ENCODE peak calls at places on chromosomes 4 and X, in six cellular contexts. M is lower leg skin, P is PC-3, B is fibroblast of mammary gland, I is pancreas, U is uterus. Y is an unnamed sample.

GRCh38 chrX:103716967-103717366 is 6.3 kb downstream of the TMEM31 start:
- DNase-seq in U (no peak), P (peak), M (no peak), B (peak), I (no peak), Y (peak)

GRCh38 chr4:149754526-149754925 is 61.1 kb downstream of the IQCM start:
- DNase-seq in U (no peak), P (peak), M (no peak), I (no peak), B (peak), Y (peak)

GRCh38 chrX:76253432-76253831 is 80.6 kb downstream of the PBDC1 start:
- DNase-seq in P (peak), B (peak), I (no peak), M (no peak), U (peak), Y (peak)

GRCh38 chr4:52822583-52823477 is 39.3 kb upstream of the RASL11B start:
- DNase-seq in P (peak), I (no peak), B (peak), M (no peak), U (no peak), Y (peak)

GRCh38 chr4:23770011-23770410 is 119.8 kb downstream of the PPARGC1A start:
- DNase-seq in B (peak), M (no peak), P (no peak), I (no peak), U (no peak), Y (peak)

GRCh38 chr4:174170906-174171305 is 112.6 kb downstream of the FBXO8 start:
- DNase-seq in M (no peak), B (no peak), I (no peak), U (no peak), P (no peak), Y (no peak)

GRCh38 chrX:18166068-18166467 is 54.6 kb downstream of the BEND2 start:
- DNase-seq in P (no peak), U (no peak), M (no peak), B (no peak), I (no peak), Y (no peak)

GRCh38 chr4:153521995-153522799 is 56.0 kb downstream of the TMEM131L start:
- DNase-seq in M (no peak), B (no peak), U (no peak), I (no peak), P (no peak), Y (no peak)

GRCh38 chr4:104128031-104128849 is 366.5 kb downstream of the CXXC4 start:
- DNase-seq in U (no peak), M (no peak), B (no peak), I (no peak), P (peak), Y (no peak)

GRCh38 chr4:20318899-20319291 is 67.2 kb downstream of the SLIT2 start:
- DNase-seq in M (no peak), P (no peak), I (no peak), U (no peak), B (no peak), Y (no peak)

GRCh38 chrX:9538544-9539045 is 73.7 kb downstream of the TBL1X start:
- DNase-seq in P (no peak), B (no peak), I (peak), U (no peak), M (peak), Y (no peak)

GRCh38 chr4:155722816-155723499 is 35.9 kb upstream of the GUCY1B1 start:
- DNase-seq in U (no peak), B (peak), P (peak), I (no peak), M (no peak), Y (peak)

GRCh38 chr4:24778427-24779225 is 16.7 kb upstream of the SOD3 start:
- DNase-seq in I (no peak), M (no peak), B (peak), U (peak), P (no peak), Y (peak)

DNA sequence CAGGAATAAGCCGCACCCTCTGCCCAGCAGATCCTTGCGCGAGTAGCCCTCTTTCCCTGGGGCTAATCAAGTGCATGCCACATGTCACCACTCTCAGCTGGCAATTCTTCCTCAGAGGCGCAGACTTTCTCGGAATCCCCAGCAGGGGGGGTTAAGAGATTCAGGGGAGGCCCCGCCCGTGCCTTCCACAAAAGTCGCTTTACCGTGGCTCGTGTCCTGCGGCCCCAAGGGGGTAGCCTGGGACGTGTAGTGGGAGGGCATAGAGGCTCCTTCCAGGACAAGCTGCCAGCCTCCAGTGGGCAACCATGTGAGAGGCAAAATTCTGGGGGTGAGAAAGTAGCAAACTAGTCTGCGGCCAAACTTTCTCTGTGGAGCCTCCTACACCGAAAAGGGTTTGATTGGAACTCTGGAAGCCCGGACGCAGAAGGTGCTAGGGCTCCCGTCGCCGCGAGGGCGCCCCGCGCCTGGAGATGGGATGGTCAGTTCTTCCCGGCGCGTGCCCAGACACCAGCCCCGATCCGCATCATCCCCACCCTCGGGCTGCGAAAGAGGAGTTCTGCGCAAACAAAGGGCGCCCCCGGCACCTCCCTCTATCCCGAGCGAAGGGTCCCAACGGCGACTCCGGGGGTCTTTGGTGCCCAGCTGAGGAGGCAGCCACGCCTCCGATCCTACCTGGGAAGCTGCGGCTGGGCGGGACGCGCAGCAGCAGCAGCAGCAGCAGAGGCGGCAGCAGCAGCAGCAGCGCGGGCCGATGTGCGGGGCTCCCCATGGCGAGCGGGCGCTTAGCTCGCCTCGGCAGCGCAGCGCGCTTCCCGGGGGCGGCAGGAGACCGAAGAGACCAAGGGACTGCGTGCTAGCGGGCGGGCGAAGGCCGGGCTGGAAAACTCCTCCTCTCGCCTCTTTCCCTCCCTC is at the start of gene SRPX:
- DNase-seq in B (peak), P (peak), M (peak), U (peak), I (peak), Y (peak)
- H3K4me3 ChIP-seq in B (peak), P (peak), M (peak), U (peak), I (peak), Y (peak)

GRCh38 chrX:136166221-136166855 is 19.0 kb downstream of the FHL1 start:
- DNase-seq in U (no peak), B (peak), I (no peak), P (peak), M (no peak), Y (peak)
- TF ChIP-seq CTCF in U (peak), B (peak), I (no peak), P (peak), M (no peak), Y (peak)

DNA sequence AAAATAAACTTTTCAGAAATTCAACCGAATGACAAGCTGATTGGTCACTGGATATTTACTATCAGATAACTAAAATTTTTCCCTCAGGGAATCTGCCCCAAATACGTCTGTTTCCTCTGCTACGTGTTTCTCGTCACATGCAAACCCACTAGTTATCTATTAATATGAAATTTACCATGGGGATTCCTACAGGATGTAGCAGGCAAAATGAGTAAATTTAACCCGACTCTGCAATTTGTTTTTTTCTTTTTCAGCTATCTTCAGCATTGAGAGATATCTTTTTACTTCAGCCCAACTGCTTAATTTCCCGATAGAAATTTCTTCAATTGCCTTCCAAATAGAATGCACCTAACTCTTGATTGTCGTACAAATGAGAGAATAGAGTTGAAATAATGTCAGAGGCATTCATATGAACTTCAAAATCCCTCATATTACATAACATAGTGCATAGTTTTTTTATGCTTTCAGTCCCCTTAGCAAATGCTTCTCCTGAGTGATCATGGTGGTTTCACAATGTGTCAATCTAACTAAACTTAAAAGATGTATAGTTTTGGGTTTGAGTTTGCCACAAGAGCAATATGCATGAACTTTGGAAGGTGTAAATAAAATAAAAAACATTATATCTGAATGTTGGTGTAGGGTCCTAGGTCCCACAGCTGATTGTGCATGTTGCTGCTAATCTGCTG is 913.1 kb upstream of the GRIA3 start:
- DNase-seq in P (no peak), M (no peak), U (no peak), I (no peak), B (no peak), Y (no peak)
- H3K4me3 ChIP-seq in P (no peak), M (no peak), U (no peak), I (no peak), B (no peak), Y (no peak)

DNA sequence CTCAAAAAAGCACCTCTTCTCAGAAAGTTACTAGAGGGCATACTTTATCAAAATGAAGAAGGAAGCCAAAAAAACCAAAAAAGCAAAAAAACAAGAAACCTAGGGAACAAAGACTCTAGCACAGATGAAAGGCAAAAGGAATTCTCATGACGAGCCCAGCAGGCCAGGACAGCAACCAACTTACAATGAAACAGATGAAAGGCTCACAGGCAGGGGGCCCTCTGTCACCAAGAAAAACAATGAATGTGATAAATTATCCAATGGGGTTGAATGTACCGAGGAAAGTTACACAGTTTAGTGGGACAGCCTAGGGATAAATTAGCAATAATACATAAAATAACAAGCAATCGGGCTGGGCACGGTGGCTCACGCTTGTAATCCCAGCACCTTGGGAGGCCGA is 79.0 kb downstream of the GPR82 start:
- DNase-seq in M (no peak), P (no peak), B (no peak), I (no peak), U (no peak), Y (no peak)
- TF ChIP-seq CTCF in M (no peak), P (peak), B (peak), I (no peak), U (no peak), Y (no peak)

GRCh38 chr4:87499415-87500106 is 29.6 kb downstream of the SPARCL1 start:
- DNase-seq in I (no peak), P (no peak), M (no peak), U (no peak), B (no peak), Y (no peak)

GRCh38 chr4:87500107-87500462 is 29.1 kb downstream of the SPARCL1 start:
- DNase-seq in I (no peak), M (no peak), P (no peak), B (no peak), U (no peak), Y (no peak)

GRCh38 chr4:87497141-87497540 is 32.0 kb downstream of the SPARCL1 start:
- DNase-seq in M (no peak), B (peak), I (no peak), P (peak), U (no peak), Y (no peak)

GRCh38 chr4:87497586-87497985 is 31.6 kb downstream of the SPARCL1 start:
- DNase-seq in B (no peak), I (no peak), P (no peak), U (no peak), M (no peak), Y (no peak)

GRCh38 chr4:87498446-87498900 is 30.7 kb downstream of the SPARCL1 start:
- DNase-seq in U (no peak), B (peak), M (no peak), I (no peak), P (no peak), Y (peak)
- H3K4me3 ChIP-seq in U (no peak), B (peak), M (no peak), I (no peak), P (no peak), Y (peak)